ENCODE peak calls at places on chromosomes 11 and 22, in eight cellular contexts. One of them, this sample, is unnamed. For H3K27me3, the result is how much of the 10 kb centered on the place peaks cover.

GRCh38 chr11:65586676-65587075 is 8.9 kb downstream of the KCNK7 start:
- DNase-seq in CD8-positive, alpha-beta T cell: no peak
- DNase-seq in transverse colon: no peak
- DNase-seq in AG04450: no peak
- DNase-seq in body of pancreas: no peak
- DNase-seq in Panc1: no peak
- DNase-seq in BJ: no peak
- DNase-seq in stomach: no peak
- DNase-seq in this sample: no peak

GRCh38 chr11:13073119-13073981 is 64.2 kb downstream of the RASSF10 start:
- DNase-seq in CD8-positive, alpha-beta T cell: no peak
- DNase-seq in transverse colon: no peak
- DNase-seq in AG04450: peak
- DNase-seq in body of pancreas: no peak
- DNase-seq in Panc1: no peak
- DNase-seq in BJ: no peak
- DNase-seq in stomach: no peak
- DNase-seq in this sample: no peak

GRCh38 chr22:39700565-39700964 is 130.0 kb downstream of the CACNA1I start:
- DNase-seq in CD8-positive, alpha-beta T cell: no peak
- DNase-seq in transverse colon: no peak
- DNase-seq in AG04450: no peak
- DNase-seq in body of pancreas: no peak
- DNase-seq in Panc1: no peak
- DNase-seq in BJ: no peak
- DNase-seq in stomach: no peak
- DNase-seq in this sample: no peak

GRCh38 chr11:121881806-121882205 is 234.2 kb downstream of the BLID start:
- DNase-seq in CD8-positive, alpha-beta T cell: no peak
- DNase-seq in transverse colon: no peak
- DNase-seq in AG04450: peak
- DNase-seq in body of pancreas: no peak
- DNase-seq in Panc1: no peak
- DNase-seq in BJ: peak
- DNase-seq in stomach: no peak
- DNase-seq in this sample: no peak

GRCh38 chr22:24532075-24532474 is 22.9 kb downstream of the GUCD1 start:
- DNase-seq in CD8-positive, alpha-beta T cell: no peak
- DNase-seq in transverse colon: no peak
- DNase-seq in AG04450: no peak
- DNase-seq in body of pancreas: peak
- DNase-seq in Panc1: no peak
- DNase-seq in BJ: no peak
- DNase-seq in stomach: no peak
- DNase-seq in this sample: no peak

GRCh38 chr11:86172894-86173293 is 71.7 kb upstream of the EED start:
- DNase-seq in CD8-positive, alpha-beta T cell: no peak
- DNase-seq in transverse colon: no peak
- DNase-seq in AG04450: no peak
- DNase-seq in body of pancreas: no peak
- DNase-seq in Panc1: no peak
- DNase-seq in BJ: no peak
- DNase-seq in stomach: no peak
- DNase-seq in this sample: no peak

GRCh38 chr11:92707665-92708064 is 261.8 kb upstream of the MTNR1B start:
- DNase-seq in CD8-positive, alpha-beta T cell: no peak
- DNase-seq in transverse colon: no peak
- DNase-seq in AG04450: no peak
- DNase-seq in body of pancreas: no peak
- DNase-seq in Panc1: no peak
- DNase-seq in BJ: no peak
- DNase-seq in stomach: no peak
- DNase-seq in this sample: no peak

GRCh38 chr11:65858354-65859133 is 564 bp upstream of the CFL1 start:
- DNase-seq in CD8-positive, alpha-beta T cell: no peak
- DNase-seq in transverse colon: no peak
- DNase-seq in AG04450: no peak
- DNase-seq in body of pancreas: no peak
- DNase-seq in Panc1: peak
- DNase-seq in BJ: no peak
- DNase-seq in stomach: no peak
- DNase-seq in this sample: no peak

GRCh38 chr11:82750643-82751139 is 17.0 kb upstream of the FAM181B start:
- DNase-seq in CD8-positive, alpha-beta T cell: peak
- DNase-seq in transverse colon: no peak
- DNase-seq in AG04450: no peak
- DNase-seq in body of pancreas: no peak
- DNase-seq in Panc1: no peak
- DNase-seq in BJ: no peak
- DNase-seq in stomach: no peak
- DNase-seq in this sample: no peak

GRCh38 chr22:48692734-48693376 is 1134.8 kb downstream of the BRD1 start:
- DNase-seq in CD8-positive, alpha-beta T cell: no peak
- DNase-seq in transverse colon: no peak
- DNase-seq in AG04450: no peak
- DNase-seq in body of pancreas: no peak
- DNase-seq in Panc1: no peak
- DNase-seq in BJ: no peak
- DNase-seq in stomach: no peak
- DNase-seq in this sample: no peak

GRCh38 chr11:119964136-119965025 is 173.5 kb downstream of the TRIM29 start:
- DNase-seq in CD8-positive, alpha-beta T cell: no peak
- DNase-seq in transverse colon: no peak
- DNase-seq in AG04450: no peak
- DNase-seq in body of pancreas: no peak
- DNase-seq in Panc1: no peak
- DNase-seq in BJ: no peak
- DNase-seq in stomach: no peak
- DNase-seq in this sample: no peak

GRCh38 chr11:68969386-68969785 is 11.4 kb downstream of the MRGPRD start:
- DNase-seq in CD8-positive, alpha-beta T cell: no peak
- DNase-seq in transverse colon: no peak
- DNase-seq in AG04450: no peak
- DNase-seq in body of pancreas: no peak
- DNase-seq in Panc1: no peak
- DNase-seq in BJ: no peak
- DNase-seq in stomach: no peak
- DNase-seq in this sample: no peak

GRCh38 chr11:80122211-80122610 is 681.4 kb upstream of the TENM4 start:
- DNase-seq in CD8-positive, alpha-beta T cell: no peak
- DNase-seq in transverse colon: no peak
- DNase-seq in AG04450: no peak
- DNase-seq in body of pancreas: no peak
- DNase-seq in Panc1: no peak
- DNase-seq in BJ: no peak
- DNase-seq in stomach: no peak
- DNase-seq in this sample: no peak

GRCh38 chr11:126592496-126593410 is 237.3 kb downstream of the ST3GAL4 start:
- DNase-seq in CD8-positive, alpha-beta T cell: no peak
- DNase-seq in transverse colon: no peak
- DNase-seq in AG04450: no peak
- DNase-seq in body of pancreas: no peak
- DNase-seq in Panc1: no peak
- DNase-seq in BJ: no peak
- DNase-seq in stomach: no peak
- DNase-seq in this sample: no peak

GRCh38 chr11:75849917-75850316 is 34.9 kb downstream of the UVRAG start:
- DNase-seq in CD8-positive, alpha-beta T cell: no peak
- DNase-seq in transverse colon: no peak
- DNase-seq in AG04450: no peak
- DNase-seq in body of pancreas: no peak
- DNase-seq in Panc1: no peak
- DNase-seq in BJ: no peak
- DNase-seq in stomach: no peak
- DNase-seq in this sample: no peak

GRCh38 chr11:61150656-61151544 is 10.3 kb downstream of the VPS37C start:
- DNase-seq in CD8-positive, alpha-beta T cell: no peak
- DNase-seq in transverse colon: no peak
- DNase-seq in AG04450: no peak
- DNase-seq in body of pancreas: no peak
- DNase-seq in Panc1: no peak
- DNase-seq in BJ: no peak
- DNase-seq in stomach: no peak
- DNase-seq in this sample: no peak

GRCh38 chr11:48141475-48142100 is 75.0 kb upstream of the OR4B1 start:
- DNase-seq in CD8-positive, alpha-beta T cell: no peak
- DNase-seq in transverse colon: no peak
- DNase-seq in AG04450: no peak
- DNase-seq in body of pancreas: no peak
- DNase-seq in Panc1: no peak
- DNase-seq in BJ: no peak
- DNase-seq in stomach: no peak
- DNase-seq in this sample: no peak

GRCh38 chr11:1600626-1601025 is 2.5 kb upstream of the KRTAP5-2 start:
- DNase-seq in CD8-positive, alpha-beta T cell: no peak
- DNase-seq in transverse colon: no peak
- DNase-seq in AG04450: no peak
- DNase-seq in body of pancreas: no peak
- DNase-seq in Panc1: no peak
- DNase-seq in BJ: no peak
- DNase-seq in stomach: no peak
- DNase-seq in this sample: no peak

GRCh38 chr11:15622231-15622890 is 507.6 kb downstream of the INSC start:
- DNase-seq in CD8-positive, alpha-beta T cell: no peak
- DNase-seq in transverse colon: no peak
- DNase-seq in AG04450: no peak
- DNase-seq in body of pancreas: no peak
- DNase-seq in Panc1: no peak
- DNase-seq in BJ: no peak
- DNase-seq in stomach: no peak
- DNase-seq in this sample: no peak

GRCh38 chr11:4511846-4512245 is 29.4 kb downstream of the OR52K1 start:
- DNase-seq in CD8-positive, alpha-beta T cell: no peak
- DNase-seq in transverse colon: no peak
- DNase-seq in AG04450: no peak
- DNase-seq in body of pancreas: no peak
- DNase-seq in Panc1: no peak
- DNase-seq in BJ: no peak
- DNase-seq in stomach: no peak
- DNase-seq in this sample: no peak

GRCh38 chr11:78339483-78339882 is 78.1 kb downstream of the GAB2 start:
- DNase-seq in CD8-positive, alpha-beta T cell: no peak
- DNase-seq in transverse colon: no peak
- DNase-seq in AG04450: no peak
- DNase-seq in body of pancreas: no peak
- DNase-seq in Panc1: no peak
- DNase-seq in BJ: no peak
- DNase-seq in stomach: no peak
- DNase-seq in this sample: no peak

GRCh38 chr11:78337554-78337924 is 80.1 kb downstream of the GAB2 start:
- DNase-seq in CD8-positive, alpha-beta T cell: no peak
- DNase-seq in transverse colon: no peak
- DNase-seq in AG04450: no peak
- DNase-seq in body of pancreas: no peak
- DNase-seq in Panc1: no peak
- DNase-seq in BJ: no peak
- DNase-seq in stomach: no peak
- DNase-seq in this sample: no peak

GRCh38 chr11:78334109-78334508 is 83.5 kb downstream of the GAB2 start:
- DNase-seq in CD8-positive, alpha-beta T cell: no peak
- DNase-seq in transverse colon: no peak
- DNase-seq in AG04450: no peak
- DNase-seq in body of pancreas: no peak
- DNase-seq in Panc1: no peak
- DNase-seq in BJ: no peak
- DNase-seq in stomach: no peak
- DNase-seq in this sample: no peak

GRCh38 chr11:78338138-78338537 is 79.5 kb downstream of the GAB2 start:
- DNase-seq in CD8-positive, alpha-beta T cell: no peak
- DNase-seq in transverse colon: no peak
- DNase-seq in AG04450: no peak
- DNase-seq in body of pancreas: no peak
- DNase-seq in Panc1: no peak
- DNase-seq in BJ: no peak
- DNase-seq in stomach: no peak
- DNase-seq in this sample: no peak

DNA sequence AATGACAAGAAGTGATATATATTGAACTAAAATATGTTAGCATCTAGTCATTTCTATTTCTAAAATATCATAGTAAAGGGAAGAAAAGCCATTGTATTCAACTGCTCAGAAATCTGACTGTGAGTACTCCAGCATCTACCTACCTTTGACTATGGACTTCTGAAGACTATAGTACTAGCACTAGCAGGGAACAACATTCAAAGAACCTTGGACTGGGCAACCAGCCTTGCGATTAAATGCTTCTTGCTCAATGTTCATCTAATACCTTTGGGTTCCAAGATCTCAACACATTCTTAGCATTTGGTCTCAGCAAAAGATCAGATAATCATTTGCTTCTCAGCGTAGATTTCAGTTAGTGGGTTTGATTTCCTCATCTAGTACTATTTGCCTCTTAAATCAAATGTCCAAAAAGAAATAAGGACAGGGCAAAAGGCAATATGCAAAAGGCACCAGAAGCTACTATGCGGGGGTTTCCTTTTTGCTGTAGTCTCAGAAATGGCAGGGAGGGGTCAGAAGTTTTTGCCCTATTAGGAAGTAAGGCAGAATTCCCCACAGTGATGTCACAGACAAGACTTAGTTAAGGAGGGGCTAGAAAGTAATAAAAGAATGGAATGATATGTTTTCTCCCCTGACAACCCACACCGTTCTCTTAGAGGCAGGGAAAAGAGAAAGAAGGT is 80.6 kb downstream of the GAB2 start:
- DNase-seq in CD8-positive, alpha-beta T cell: no peak
- DNase-seq in transverse colon: no peak
- DNase-seq in AG04450: no peak
- DNase-seq in body of pancreas: no peak
- DNase-seq in Panc1: no peak
- DNase-seq in BJ: no peak
- DNase-seq in stomach: no peak
- DNase-seq in this sample: no peak
- H3K27me3 ChIP-seq in CD8-positive, alpha-beta T cell: under half
- H3K27me3 ChIP-seq in transverse colon: under half
- H3K27me3 ChIP-seq in AG04450: under half
- H3K27me3 ChIP-seq in body of pancreas: under half
- H3K27me3 ChIP-seq in Panc1: under half
- H3K27me3 ChIP-seq in BJ: under half
- H3K27me3 ChIP-seq in stomach: under half
- H3K27me3 ChIP-seq in this sample: under half

GRCh38 chr11:59053387-59053786 is 32.7 kb upstream of the GLYATL1B start:
- DNase-seq in CD8-positive, alpha-beta T cell: peak
- DNase-seq in transverse colon: peak
- DNase-seq in AG04450: peak
- DNase-seq in body of pancreas: peak
- DNase-seq in Panc1: peak
- DNase-seq in BJ: no peak
- DNase-seq in stomach: peak
- DNase-seq in this sample: peak
- TF ChIP-seq CTCF in CD8-positive, alpha-beta T cell: peak
- TF ChIP-seq CTCF in transverse colon: peak
- TF ChIP-seq CTCF in AG04450: peak
- TF ChIP-seq CTCF in body of pancreas: peak
- TF ChIP-seq CTCF in Panc1: peak
- TF ChIP-seq CTCF in BJ: peak
- TF ChIP-seq CTCF in stomach: peak
- TF ChIP-seq CTCF in this sample: peak

GRCh38 chr22:36641902-36642640 is 61.5 kb downstream of the CACNG2 start:
- DNase-seq in CD8-positive, alpha-beta T cell: no peak
- DNase-seq in transverse colon: no peak
- DNase-seq in AG04450: no peak
- DNase-seq in body of pancreas: no peak
- DNase-seq in Panc1: peak
- DNase-seq in BJ: peak
- DNase-seq in stomach: no peak
- DNase-seq in this sample: no peak
- H3K27me3 ChIP-seq in CD8-positive, alpha-beta T cell: under half
- H3K27me3 ChIP-seq in transverse colon: under half
- H3K27me3 ChIP-seq in AG04450: under half
- H3K27me3 ChIP-seq in body of pancreas: under half
- H3K27me3 ChIP-seq in Panc1: under half
- H3K27me3 ChIP-seq in BJ: under half
- H3K27me3 ChIP-seq in stomach: under half
- H3K27me3 ChIP-seq in this sample: under half

GRCh38 chr11:11988862-11989261 is 19.6 kb downstream of the DKK3 start:
- DNase-seq in CD8-positive, alpha-beta T cell: no peak
- DNase-seq in transverse colon: no peak
- DNase-seq in AG04450: no peak
- DNase-seq in body of pancreas: no peak
- DNase-seq in Panc1: no peak
- DNase-seq in BJ: no peak
- DNase-seq in stomach: no peak
- DNase-seq in this sample: no peak
- TF ChIP-seq CTCF in CD8-positive, alpha-beta T cell: no peak
- TF ChIP-seq CTCF in transverse colon: no peak
- TF ChIP-seq CTCF in AG04450: peak
- TF ChIP-seq CTCF in body of pancreas: no peak
- TF ChIP-seq CTCF in Panc1: no peak
- TF ChIP-seq CTCF in BJ: peak
- TF ChIP-seq CTCF in stomach: no peak
- TF ChIP-seq CTCF in this sample: no peak